ENCODE peak calls at places on chromosomes 6 and 20, in four cellular contexts. V is HepG2, K is GM12878, J is K562. E is an unnamed sample.

GRCh38 chr6:134721095-134721400 is 228.9 kb downstream of the ALDH8A1 start:
- DNase-seq in V (no peak), K (no peak), J (no peak), E (no peak)

GRCh38 chr6:117546674-117547073 is 55.6 kb downstream of the GOPC start:
- DNase-seq in V (no peak), K (no peak), J (no peak), E (no peak)

GRCh38 chr6:34029489-34030280 is 116.2 kb downstream of the GRM4 start:
- DNase-seq in V (no peak), K (no peak), J (no peak), E (no peak)

GRCh38 chr6:116938305-116938704 is 61.3 kb downstream of the RFX6 start:
- DNase-seq in V (no peak), K (no peak), J (no peak), E (no peak)

GRCh38 chr20:38066969-38067716 is 33.6 kb downstream of the RPRD1B start:
- DNase-seq in V (no peak), K (no peak), J (no peak), E (no peak)

GRCh38 chr6:151721671-151722070 is 85.8 kb upstream of the ESR1 start:
- DNase-seq in V (no peak), K (no peak), J (no peak), E (no peak)

GRCh38 chr6:25578538-25578937 is 73.5 kb upstream of the SCGN start:
- DNase-seq in V (no peak), K (no peak), J (no peak), E (no peak)

GRCh38 chr20:46973801-46974200 is 79.2 kb downstream of the EYA2 start:
- DNase-seq in V (no peak), K (no peak), J (no peak), E (no peak)

GRCh38 chr6:73309784-73310502 is 44.1 kb downstream of the DPPA5 start:
- DNase-seq in V (no peak), K (no peak), J (peak), E (no peak)

GRCh38 chr6:126170875-126171489 is 168.9 kb upstream of the CENPW start:
- DNase-seq in V (peak), K (peak), J (peak), E (peak)

GRCh38 chr20:34954905-34955231 is 738 bp downstream of the GSS start:
- DNase-seq in V (peak), K (no peak), J (peak), E (peak)

GRCh38 chr6:162389353-162390085 is 338.0 kb downstream of the PRKN start:
- DNase-seq in V (no peak), K (no peak), J (no peak), E (no peak)

GRCh38 chr20:64160536-64161495 is 3.4 kb upstream of the MYT1 start:
- DNase-seq in V (no peak), K (no peak), J (no peak), E (no peak)

GRCh38 chr20:24752612-24753011 is 196.5 kb upstream of the CST7 start:
- DNase-seq in V (no peak), K (no peak), J (no peak), E (no peak)

GRCh38 chr20:58772786-58773185 is 77.9 kb downstream of the GNAS-AS1 start:
- DNase-seq in V (no peak), K (no peak), J (no peak), E (no peak)

GRCh38 chr6:52361347-52361944 is 505 bp upstream of the PAQR8 start:
- DNase-seq in V (no peak), K (no peak), J (peak), E (peak)

GRCh38 chr6:170313716-170314295 is 7.2 kb downstream of the FAM120B start:
- DNase-seq in V (no peak), K (no peak), J (no peak), E (no peak)

GRCh38 chr20:17442588-17442987 is 88.6 kb downstream of the BFSP1 start:
- DNase-seq in V (peak), K (no peak), J (peak), E (peak)

GRCh38 chr6:137389150-137389664 is 105.0 kb downstream of the OLIG3 start:
- DNase-seq in V (no peak), K (peak), J (peak), E (no peak)

GRCh38 chr6:79608334-79609224 is 22.6 kb upstream of the SH3BGRL2 start:
- DNase-seq in V (peak), K (no peak), J (no peak), E (no peak)

GRCh38 chr20:58699246-58700107 is 6.9 kb downstream of the NPEPL1 start:
- DNase-seq in V (no peak), K (no peak), J (no peak), E (no peak)

GRCh38 chr20:37627767-37628130 is 66.1 kb upstream of the CTNNBL1 start:
- DNase-seq in V (no peak), K (no peak), J (no peak), E (no peak)

GRCh38 chr6:98844244-98845161 is 10.1 kb downstream of the POU3F2 start:
- DNase-seq in V (no peak), K (no peak), J (no peak), E (no peak)

DNA sequence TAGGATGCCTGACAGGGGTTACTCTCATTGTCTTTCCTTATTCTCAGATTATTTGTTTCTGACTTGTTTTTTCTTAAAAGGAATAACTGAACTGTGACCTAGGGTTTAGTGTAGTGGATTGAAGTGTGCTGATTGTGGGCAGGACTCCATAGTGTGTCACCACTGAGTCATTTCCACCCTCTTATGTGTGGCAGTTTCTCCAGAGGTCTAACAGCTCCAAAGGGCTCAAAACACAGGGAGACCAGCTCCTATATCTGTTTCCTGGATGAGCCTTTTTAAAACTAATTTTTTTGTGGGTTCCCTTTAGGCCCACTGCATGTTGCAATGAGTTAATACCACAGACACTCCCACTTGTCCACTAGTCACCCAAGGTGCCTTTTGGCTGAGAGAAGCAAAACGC is 951.1 kb upstream of the ADGRB3 start:
- DNase-seq in V (no peak), K (no peak), J (no peak), E (no peak)
- TF ChIP-seq FOXK2 in V (no peak), K (no peak), J (no peak), E (no peak)

GRCh38 chr6:74931567-74931966 is 274.3 kb downstream of the COL12A1 start:
- DNase-seq in V (no peak), K (no peak), J (no peak), E (no peak)
- TF ChIP-seq FOXK2 in V (no peak), K (no peak), J (no peak), E (no peak)

DNA sequence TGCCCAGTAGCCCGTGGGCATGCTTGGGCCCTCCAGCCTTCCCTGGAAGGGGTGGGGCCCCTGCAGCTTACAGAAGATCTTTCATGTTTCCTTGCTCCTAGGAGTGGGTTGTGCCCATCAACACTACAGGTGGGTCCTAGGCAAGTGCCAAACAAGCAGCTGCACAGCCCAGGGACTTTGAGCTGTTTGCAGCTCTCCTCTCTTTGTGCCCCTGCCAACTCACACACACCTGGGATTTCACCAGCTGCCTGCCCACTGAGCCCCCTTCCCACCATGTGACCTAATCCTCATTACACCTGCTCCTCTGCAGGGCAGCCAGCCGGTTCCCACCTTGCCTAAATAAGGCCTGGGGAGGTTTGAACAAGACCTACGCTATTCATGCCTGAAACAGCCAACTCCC is 92.7 kb upstream of the SOX4 start:
- DNase-seq in V (no peak), K (no peak), J (no peak), E (no peak)
- TF ChIP-seq FOXK2 in V (no peak), K (no peak), J (no peak), E (no peak)

GRCh38 chr6:119346914-119347313 is 2.6 kb downstream of the MAN1A1 start:
- DNase-seq in V (no peak), K (no peak), J (no peak), E (no peak)

GRCh38 chr6:119347466-119348307 is 1.9 kb downstream of the MAN1A1 start:
- DNase-seq in V (peak), K (no peak), J (peak), E (peak)

GRCh38 chr6:119349341-119350201 is at the start of gene MAN1A1:
- DNase-seq in V (peak), K (no peak), J (peak), E (peak)

GRCh38 chr6:119349041-119349340 is 570 bp downstream of the MAN1A1 start:
- DNase-seq in V (no peak), K (no peak), J (no peak), E (peak)

GRCh38 chr6:119348308-119349040 is 1.1 kb downstream of the MAN1A1 start:
- DNase-seq in V (peak), K (no peak), J (peak), E (peak)
- TF ChIP-seq FOXK2 in V (no peak), K (no peak), J (no peak), E (no peak)

DNA sequence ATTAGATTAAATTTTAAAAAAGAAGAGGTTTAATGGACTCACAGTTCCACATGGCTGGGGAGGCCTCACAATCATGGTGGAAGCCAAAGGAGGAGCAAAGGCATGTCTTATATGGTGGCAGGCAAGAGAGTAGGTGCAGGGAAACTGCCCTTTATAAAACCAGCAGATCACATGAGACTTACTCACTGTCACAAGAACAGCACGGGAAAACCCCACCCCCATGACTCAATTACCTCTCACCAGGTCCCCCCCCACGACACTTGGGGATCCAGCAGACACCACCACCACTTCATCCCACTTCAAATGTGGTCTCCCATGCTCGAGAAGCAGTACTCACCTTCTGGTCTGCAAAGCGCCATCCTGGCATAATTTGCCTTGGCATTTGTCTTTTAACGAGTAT is 24.6 kb downstream of the MTFR2 start:
- DNase-seq in V (no peak), K (no peak), J (no peak), E (no peak)
- TF ChIP-seq FOXK2 in V (no peak), K (no peak), J (no peak), E (no peak)

GRCh38 chr20:45138451-45139300 is 14.4 kb upstream of the WFDC12 start:
- DNase-seq in V (peak), K (no peak), J (peak), E (peak)
- TF ChIP-seq FOXK2 in V (no peak), K (no peak), J (no peak), E (no peak)

GRCh38 chr6:81997091-81997926 is 244.8 kb upstream of the TENT5A start:
- DNase-seq in V (no peak), K (peak), J (no peak), E (no peak)

GRCh38 chr6:81996414-81996813 is 243.9 kb upstream of the TENT5A start:
- DNase-seq in V (no peak), K (no peak), J (no peak), E (no peak)

GRCh38 chr6:81999270-81999669 is 246.8 kb upstream of the TENT5A start:
- DNase-seq in V (peak), K (no peak), J (no peak), E (no peak)

GRCh38 chr6:81999826-82000225 is 247.3 kb upstream of the TENT5A start:
- DNase-seq in V (no peak), K (no peak), J (no peak), E (no peak)

GRCh38 chr6:81998432-81998831 is 246.0 kb upstream of the TENT5A start:
- DNase-seq in V (no peak), K (no peak), J (no peak), E (no peak)
- TF ChIP-seq FOXK2 in V (no peak), K (no peak), J (no peak), E (no peak)

DNA sequence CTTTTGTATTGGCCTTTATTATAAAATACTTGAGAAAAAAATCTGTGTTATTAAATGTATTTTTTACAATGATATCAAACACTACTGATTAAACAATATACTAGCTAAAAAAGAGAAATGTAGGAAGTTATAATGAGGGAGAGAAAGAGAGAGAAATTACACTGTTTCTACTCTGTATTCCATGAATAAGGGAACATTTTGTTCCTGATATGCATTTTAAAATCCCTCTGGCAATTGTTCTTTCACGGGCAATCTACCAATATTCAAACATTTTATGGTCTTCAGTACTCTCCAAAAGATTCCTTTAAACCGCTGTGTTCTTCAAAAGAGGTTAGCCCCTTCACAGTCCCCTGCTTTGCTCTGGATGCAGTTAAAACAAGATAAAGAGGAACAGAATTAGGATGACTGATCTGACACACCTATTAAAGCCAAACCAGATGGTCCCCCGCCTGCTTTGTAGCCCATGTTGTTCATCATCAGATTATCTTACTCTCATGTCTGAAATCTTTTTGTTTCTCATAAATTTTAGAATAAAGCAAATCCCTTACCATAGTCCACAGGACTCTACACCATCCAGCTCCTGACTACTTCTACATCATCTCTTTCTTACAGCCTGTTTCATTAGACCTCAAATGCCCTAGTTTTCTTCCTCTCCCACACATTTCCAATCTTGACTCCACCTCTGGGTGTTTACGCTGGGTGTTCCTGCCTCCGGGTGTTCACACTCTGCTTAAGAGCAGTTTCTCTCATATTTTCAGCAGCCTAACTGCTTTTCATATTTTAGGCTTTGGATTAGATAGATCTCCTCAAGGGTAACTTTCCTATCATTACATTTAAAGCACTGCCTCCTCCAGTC is 399.8 kb downstream of the COL12A1 start:
- DNase-seq in V (no peak), K (no peak), J (no peak), E (no peak)
- TF ChIP-seq FOXK2 in V (no peak), K (no peak), J (no peak), E (no peak)

E was measured in HEK293T.